ENCODE peak calls at places on chromosomes 4 and X, in eight cellular contexts. Y, K, G, B, I, M, X and C are unnamed samples.

GRCh38 chr4:88908003-88908402 is 149.0 kb downstream of the FAM13A start:
- DNase-seq in Y (no peak), K (no peak), G (no peak), B (no peak), I (no peak), M (no peak), X (no peak), C (no peak)

GRCh38 chrX:30830544-30830943 is 58.5 kb downstream of the TAB3 start:
- DNase-seq in Y (no peak), K (no peak), G (no peak), B (no peak), I (no peak), M (no peak), X (no peak), C (no peak)

GRCh38 chr4:125979868-125980412 is 665.2 kb downstream of the FAT4 start:
- DNase-seq in Y (no peak), K (no peak), G (no peak), B (no peak), I (no peak), M (no peak), X (peak), C (no peak)

GRCh38 chr4:187887886-187888285 is 107.7 kb upstream of the ZFP42 start:
- DNase-seq in Y (no peak), K (no peak), G (no peak), B (no peak), I (no peak), M (no peak), X (no peak), C (no peak)

GRCh38 chr4:152104846-152105462 is 344.1 kb upstream of the GATB start:
- DNase-seq in Y (no peak), K (peak), G (no peak), B (no peak), I (no peak), M (no peak), X (no peak), C (no peak)

GRCh38 chrX:110317079-110317819 is 636 bp downstream of the AMMECR1 start:
- DNase-seq in Y (no peak), K (peak), G (no peak), B (peak), I (no peak), M (peak), X (no peak), C (no peak)

GRCh38 chr4:76980280-76980679 is 30.7 kb downstream of the SEPTIN11 start:
- DNase-seq in Y (no peak), K (no peak), G (no peak), B (no peak), I (no peak), M (no peak), X (no peak), C (no peak)

GRCh38 chr4:6343950-6344408 is 74.3 kb downstream of the WFS1 start:
- DNase-seq in Y (no peak), K (no peak), G (peak), B (peak), I (no peak), M (peak), X (peak), C (no peak)

GRCh38 chrX:13533726-13534125 is 35.7 kb upstream of the EGFL6 start:
- DNase-seq in Y (no peak), K (no peak), G (no peak), B (no peak), I (no peak), M (no peak), X (peak), C (no peak)

GRCh38 chrX:103488332-103488731 is 31.0 kb downstream of the RAB40A start:
- DNase-seq in Y (peak), K (no peak), G (no peak), B (peak), I (no peak), M (peak), X (no peak), C (no peak)

GRCh38 chr4:5708829-5709680 is 696 bp upstream of the EVC2 start:
- DNase-seq in Y (no peak), K (no peak), G (no peak), B (peak), I (no peak), M (peak), X (peak), C (no peak)